ENCODE peak calls at places on chromosomes 2 and 18, in six cellular contexts. One of them, this sample, is unnamed.

GRCh38 chr2:149191915-149192314 is 138.5 kb upstream of the LYPD6 start:
- DNase-seq in neuronal stem cell: no peak
- DNase-seq in mesenchymal stem cell: no peak
- DNase-seq in IMR-90: no peak
- DNase-seq in H9: no peak
- DNase-seq in H1: no peak
- DNase-seq in this sample: no peak

GRCh38 chr2:200054681-200055468 is 99.5 kb downstream of the MAIP1 start:
- DNase-seq in neuronal stem cell: peak
- DNase-seq in mesenchymal stem cell: no peak
- DNase-seq in IMR-90: no peak
- DNase-seq in H9: peak
- DNase-seq in H1: peak
- DNase-seq in this sample: no peak

GRCh38 chr2:162067596-162067995 is 6.4 kb downstream of the DPP4 start:
- DNase-seq in neuronal stem cell: no peak
- DNase-seq in mesenchymal stem cell: no peak
- DNase-seq in IMR-90: no peak
- DNase-seq in H9: no peak
- DNase-seq in H1: no peak
- DNase-seq in this sample: no peak

GRCh38 chr18:27656167-27656778 is 471.2 kb upstream of the CHST9 start:
- DNase-seq in neuronal stem cell: no peak
- DNase-seq in mesenchymal stem cell: peak
- DNase-seq in IMR-90: no peak
- DNase-seq in H9: no peak
- DNase-seq in H1: no peak
- DNase-seq in this sample: no peak

GRCh38 chr18:9475643-9476580 is 599 bp downstream of the RALBP1 start:
- DNase-seq in neuronal stem cell: no peak
- DNase-seq in mesenchymal stem cell: peak
- DNase-seq in IMR-90: peak
- DNase-seq in H9: no peak
- DNase-seq in H1: no peak
- DNase-seq in this sample: peak

GRCh38 chr2:172311921-172312345 is 115.5 kb upstream of the ITGA6 start:
- DNase-seq in neuronal stem cell: no peak
- DNase-seq in mesenchymal stem cell: peak
- DNase-seq in IMR-90: no peak
- DNase-seq in H9: no peak
- DNase-seq in H1: no peak
- DNase-seq in this sample: no peak

GRCh38 chr2:203534486-203535077 is 519 bp downstream of the RAPH1 start:
- DNase-seq in neuronal stem cell: no peak
- DNase-seq in mesenchymal stem cell: peak
- DNase-seq in IMR-90: no peak
- DNase-seq in H9: no peak
- DNase-seq in H1: no peak
- DNase-seq in this sample: peak

GRCh38 chr2:11872948-11873269 is 126.5 kb downstream of the LPIN1 start:
- DNase-seq in neuronal stem cell: no peak
- DNase-seq in mesenchymal stem cell: no peak
- DNase-seq in IMR-90: no peak
- DNase-seq in H9: no peak
- DNase-seq in H1: no peak
- DNase-seq in this sample: no peak

GRCh38 chr2:103401621-103402020 is 639.8 kb downstream of the TMEM182 start:
- DNase-seq in neuronal stem cell: peak
- DNase-seq in mesenchymal stem cell: peak
- DNase-seq in IMR-90: no peak
- DNase-seq in H9: peak
- DNase-seq in H1: peak
- DNase-seq in this sample: no peak

GRCh38 chr18:22650247-22650646 is 232.5 kb upstream of the CTAGE1 start:
- DNase-seq in neuronal stem cell: no peak
- DNase-seq in mesenchymal stem cell: no peak
- DNase-seq in IMR-90: no peak
- DNase-seq in H9: no peak
- DNase-seq in H1: no peak
- DNase-seq in this sample: no peak

GRCh38 chr2:204282525-204282924 is 262.8 kb upstream of the PARD3B start:
- DNase-seq in neuronal stem cell: peak
- DNase-seq in mesenchymal stem cell: peak
- DNase-seq in IMR-90: no peak
- DNase-seq in H9: peak
- DNase-seq in H1: no peak
- DNase-seq in this sample: no peak

GRCh38 chr2:142834003-142834402 is 43.5 kb upstream of the KYNU start:
- DNase-seq in neuronal stem cell: no peak
- DNase-seq in mesenchymal stem cell: peak
- DNase-seq in IMR-90: peak
- DNase-seq in H9: no peak
- DNase-seq in H1: no peak
- DNase-seq in this sample: no peak

GRCh38 chr2:191394043-191394442 is 148.8 kb downstream of the MYO1B start:
- DNase-seq in neuronal stem cell: no peak
- DNase-seq in mesenchymal stem cell: no peak
- DNase-seq in IMR-90: no peak
- DNase-seq in H9: no peak
- DNase-seq in H1: no peak
- DNase-seq in this sample: no peak

GRCh38 chr2:112010751-112011150 is 44.3 kb upstream of the TMEM87B start:
- DNase-seq in neuronal stem cell: no peak
- DNase-seq in mesenchymal stem cell: no peak
- DNase-seq in IMR-90: no peak
- DNase-seq in H9: no peak
- DNase-seq in H1: no peak
- DNase-seq in this sample: no peak

GRCh38 chr2:24158131-24158530 is 16.7 kb upstream of the FAM228A start:
- DNase-seq in neuronal stem cell: no peak
- DNase-seq in mesenchymal stem cell: no peak
- DNase-seq in IMR-90: no peak
- DNase-seq in H9: no peak
- DNase-seq in H1: no peak
- DNase-seq in this sample: no peak

GRCh38 chr2:127579231-127579630 is 43.7 kb downstream of the MYO7B start:
- DNase-seq in neuronal stem cell: no peak
- DNase-seq in mesenchymal stem cell: no peak
- DNase-seq in IMR-90: no peak
- DNase-seq in H9: no peak
- DNase-seq in H1: peak
- DNase-seq in this sample: no peak

GRCh38 chr2:150542692-150543091 is 55.2 kb upstream of the RND3 start:
- DNase-seq in neuronal stem cell: no peak
- DNase-seq in mesenchymal stem cell: no peak
- DNase-seq in IMR-90: no peak
- DNase-seq in H9: no peak
- DNase-seq in H1: no peak
- DNase-seq in this sample: no peak

GRCh38 chr2:64362562-64363026 is 91.4 kb upstream of the LGALSL start:
- DNase-seq in neuronal stem cell: no peak
- DNase-seq in mesenchymal stem cell: no peak
- DNase-seq in IMR-90: no peak
- DNase-seq in H9: no peak
- DNase-seq in H1: no peak
- DNase-seq in this sample: peak

GRCh38 chr2:127592761-127593227 is 53.2 kb upstream of the GPR17 start:
- DNase-seq in neuronal stem cell: no peak
- DNase-seq in mesenchymal stem cell: no peak
- DNase-seq in IMR-90: no peak
- DNase-seq in H9: peak
- DNase-seq in H1: no peak
- DNase-seq in this sample: no peak

GRCh38 chr2:186771395-186771794 is 77.5 kb downstream of the FAM171B start:
- DNase-seq in neuronal stem cell: no peak
- DNase-seq in mesenchymal stem cell: peak
- DNase-seq in IMR-90: peak
- DNase-seq in H9: no peak
- DNase-seq in H1: no peak
- DNase-seq in this sample: peak

GRCh38 chr2:172380436-172381274 is 46.7 kb upstream of the ITGA6 start:
- DNase-seq in neuronal stem cell: peak
- DNase-seq in mesenchymal stem cell: peak
- DNase-seq in IMR-90: no peak
- DNase-seq in H9: peak
- DNase-seq in H1: peak
- DNase-seq in this sample: no peak

GRCh38 chr2:61636686-61637085 is 98.5 kb upstream of the XPO1 start:
- DNase-seq in neuronal stem cell: no peak
- DNase-seq in mesenchymal stem cell: no peak
- DNase-seq in IMR-90: no peak
- DNase-seq in H9: no peak
- DNase-seq in H1: no peak
- DNase-seq in this sample: no peak

GRCh38 chr2:239268549-239268948 is 132.3 kb downstream of the HDAC4 start:
- DNase-seq in neuronal stem cell: no peak
- DNase-seq in mesenchymal stem cell: no peak
- DNase-seq in IMR-90: no peak
- DNase-seq in H9: no peak
- DNase-seq in H1: no peak
- DNase-seq in this sample: no peak

GRCh38 chr2:145065278-145065677 is 545.4 kb upstream of the ZEB2 start:
- DNase-seq in neuronal stem cell: no peak
- DNase-seq in mesenchymal stem cell: no peak
- DNase-seq in IMR-90: peak
- DNase-seq in H9: no peak
- DNase-seq in H1: no peak
- DNase-seq in this sample: no peak

GRCh38 chr2:126527836-126528490 is 128.0 kb upstream of the GYPC start:
- DNase-seq in neuronal stem cell: no peak
- DNase-seq in mesenchymal stem cell: peak
- DNase-seq in IMR-90: peak
- DNase-seq in H9: peak
- DNase-seq in H1: peak
- DNase-seq in this sample: peak

GRCh38 chr18:63314991-63315662 is 4.4 kb downstream of the BCL2 start:
- DNase-seq in neuronal stem cell: no peak
- DNase-seq in mesenchymal stem cell: no peak
- DNase-seq in IMR-90: no peak
- DNase-seq in H9: no peak
- DNase-seq in H1: no peak
- DNase-seq in this sample: no peak

DNA sequence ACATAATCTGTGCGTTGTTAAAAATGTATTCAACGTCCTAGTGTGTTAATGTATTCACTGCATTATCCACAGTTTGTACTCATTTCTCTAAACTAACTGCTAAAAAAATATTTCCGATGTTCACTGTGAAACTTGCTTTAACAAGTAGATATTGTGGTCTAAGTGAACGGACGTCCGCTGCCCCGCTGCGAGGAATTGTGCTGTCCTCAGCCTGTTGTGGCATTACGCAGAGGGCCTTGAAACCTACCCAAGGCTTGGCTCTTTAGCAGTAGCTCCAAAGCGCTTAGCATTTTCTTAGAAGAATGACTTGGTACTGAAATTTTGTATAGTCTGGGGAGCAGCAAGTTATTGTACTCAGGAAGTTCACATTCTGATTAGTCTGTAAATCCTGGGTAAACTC is 136.5 kb upstream of the SP5 start:
- DNase-seq in neuronal stem cell: no peak
- DNase-seq in mesenchymal stem cell: no peak
- DNase-seq in IMR-90: no peak
- DNase-seq in H9: no peak
- DNase-seq in H1: no peak
- DNase-seq in this sample: no peak
- H4K8ac ChIP-seq in neuronal stem cell: no peak
- H4K8ac ChIP-seq in mesenchymal stem cell: no peak
- H4K8ac ChIP-seq in IMR-90: no peak
- H4K8ac ChIP-seq in H9: no peak
- H4K8ac ChIP-seq in H1: no peak
- H4K8ac ChIP-seq in this sample: no peak

GRCh38 chr2:85936421-85937068 is 47.8 kb upstream of the ST3GAL5 start:
- DNase-seq in neuronal stem cell: no peak
- DNase-seq in mesenchymal stem cell: peak
- DNase-seq in IMR-90: no peak
- DNase-seq in H9: no peak
- DNase-seq in H1: no peak
- DNase-seq in this sample: no peak
- H2BK5ac ChIP-seq in neuronal stem cell: peak
- H2BK5ac ChIP-seq in mesenchymal stem cell: peak
- H2BK5ac ChIP-seq in IMR-90: no peak
- H2BK5ac ChIP-seq in H9: no peak
- H2BK5ac ChIP-seq in H1: no peak
- H2BK5ac ChIP-seq in this sample: peak

GRCh38 chr2:19785432-19785831 is 116.4 kb downstream of the TTC32 start:
- DNase-seq in neuronal stem cell: no peak
- DNase-seq in mesenchymal stem cell: no peak
- DNase-seq in IMR-90: peak
- DNase-seq in H9: no peak
- DNase-seq in H1: no peak
- DNase-seq in this sample: peak
- H2AFZ ChIP-seq in neuronal stem cell: no peak
- H2AFZ ChIP-seq in mesenchymal stem cell: no peak
- H2AFZ ChIP-seq in IMR-90: peak
- H2AFZ ChIP-seq in H9: no peak
- H2AFZ ChIP-seq in H1: no peak
- H2AFZ ChIP-seq in this sample: no peak

GRCh38 chr2:195636890-195637289 is 20.1 kb upstream of the SLC39A10 start:
- DNase-seq in neuronal stem cell: no peak
- DNase-seq in mesenchymal stem cell: peak
- DNase-seq in IMR-90: peak
- DNase-seq in H9: no peak
- DNase-seq in H1: no peak
- DNase-seq in this sample: no peak
- H4K8ac ChIP-seq in neuronal stem cell: no peak
- H4K8ac ChIP-seq in mesenchymal stem cell: no peak
- H4K8ac ChIP-seq in IMR-90: no peak
- H4K8ac ChIP-seq in H9: no peak
- H4K8ac ChIP-seq in H1: no peak
- H4K8ac ChIP-seq in this sample: no peak

This sample was measured in trophoblast cell.